ENCODE peak calls at places on chromosomes 3 and 15, in ten cellular contexts. One of them, this sample, is unnamed.

GRCh38 chr15:72532991-72533601 is 59.0 kb downstream of the ARIH1 start:
- DNase-seq in left ventricle myocardium superior: no peak
- DNase-seq in astrocyte of the spinal cord: no peak
- DNase-seq in activated naive CD8-positive, alpha-beta T cell treated with anti-CD3 and anti-CD28 coated beads, Interleukin-2, amount 50 U/mL, for 24 hours: peak; percentile 17
- DNase-seq in anterior cingulate cortex: no peak
- DNase-seq in activated T-cell treated with anti-CD3 and anti-CD28 coated beads, Interleukin-2, amount 50 U/mL, for 48 hours: no peak
- DNase-seq in activated naive CD4-positive, alpha-beta T cell treated with anti-CD3 and anti-CD28 coated beads for 36 hours: peak; percentile 36
- DNase-seq in endothelial cell: peak; percentile 24
- DNase-seq in stimulated activated CD4-positive, alpha-beta T cell treated with anti-CD3 and anti-CD28 coated beads, Interleukin-4, amount 100 ng/mL, for 1 hour: peak; percentile 11
- DNase-seq in osteocyte: no peak
- DNase-seq in this sample: no peak

GRCh38 chr3:127409421-127410136 is 121.7 kb upstream of the PRR20G start:
- DNase-seq in left ventricle myocardium superior: no peak
- DNase-seq in astrocyte of the spinal cord: no peak
- DNase-seq in activated naive CD8-positive, alpha-beta T cell treated with anti-CD3 and anti-CD28 coated beads, Interleukin-2, amount 50 U/mL, for 24 hours: no peak
- DNase-seq in anterior cingulate cortex: no peak
- DNase-seq in activated T-cell treated with anti-CD3 and anti-CD28 coated beads, Interleukin-2, amount 50 U/mL, for 48 hours: no peak
- DNase-seq in activated naive CD4-positive, alpha-beta T cell treated with anti-CD3 and anti-CD28 coated beads for 36 hours: no peak
- DNase-seq in endothelial cell: no peak
- DNase-seq in stimulated activated CD4-positive, alpha-beta T cell treated with anti-CD3 and anti-CD28 coated beads, Interleukin-4, amount 100 ng/mL, for 1 hour: no peak
- DNase-seq in osteocyte: peak; percentile 81
- DNase-seq in this sample: peak; percentile 11

GRCh38 chr3:168250415-168250861 is 154.7 kb upstream of the GOLIM4 start:
- DNase-seq in left ventricle myocardium superior: no peak
- DNase-seq in astrocyte of the spinal cord: peak; percentile 24
- DNase-seq in activated naive CD8-positive, alpha-beta T cell treated with anti-CD3 and anti-CD28 coated beads, Interleukin-2, amount 50 U/mL, for 24 hours: no peak
- DNase-seq in anterior cingulate cortex: no peak
- DNase-seq in activated T-cell treated with anti-CD3 and anti-CD28 coated beads, Interleukin-2, amount 50 U/mL, for 48 hours: no peak
- DNase-seq in activated naive CD4-positive, alpha-beta T cell treated with anti-CD3 and anti-CD28 coated beads for 36 hours: no peak
- DNase-seq in endothelial cell: peak; percentile 4
- DNase-seq in stimulated activated CD4-positive, alpha-beta T cell treated with anti-CD3 and anti-CD28 coated beads, Interleukin-4, amount 100 ng/mL, for 1 hour: no peak
- DNase-seq in osteocyte: no peak
- DNase-seq in this sample: no peak

GRCh38 chr3:159080821-159081220 is 279.0 kb downstream of the MFSD1 start:
- DNase-seq in left ventricle myocardium superior: no peak
- DNase-seq in astrocyte of the spinal cord: no peak
- DNase-seq in activated naive CD8-positive, alpha-beta T cell treated with anti-CD3 and anti-CD28 coated beads, Interleukin-2, amount 50 U/mL, for 24 hours: no peak
- DNase-seq in anterior cingulate cortex: no peak
- DNase-seq in activated T-cell treated with anti-CD3 and anti-CD28 coated beads, Interleukin-2, amount 50 U/mL, for 48 hours: no peak
- DNase-seq in activated naive CD4-positive, alpha-beta T cell treated with anti-CD3 and anti-CD28 coated beads for 36 hours: no peak
- DNase-seq in endothelial cell: no peak
- DNase-seq in stimulated activated CD4-positive, alpha-beta T cell treated with anti-CD3 and anti-CD28 coated beads, Interleukin-4, amount 100 ng/mL, for 1 hour: no peak
- DNase-seq in osteocyte: no peak
- DNase-seq in this sample: no peak

GRCh38 chr3:179949428-179949827 is 87.3 kb downstream of the PEX5L start:
- DNase-seq in left ventricle myocardium superior: no peak
- DNase-seq in astrocyte of the spinal cord: no peak
- DNase-seq in activated naive CD8-positive, alpha-beta T cell treated with anti-CD3 and anti-CD28 coated beads, Interleukin-2, amount 50 U/mL, for 24 hours: no peak
- DNase-seq in anterior cingulate cortex: no peak
- DNase-seq in activated T-cell treated with anti-CD3 and anti-CD28 coated beads, Interleukin-2, amount 50 U/mL, for 48 hours: no peak
- DNase-seq in activated naive CD4-positive, alpha-beta T cell treated with anti-CD3 and anti-CD28 coated beads for 36 hours: no peak
- DNase-seq in endothelial cell: no peak
- DNase-seq in stimulated activated CD4-positive, alpha-beta T cell treated with anti-CD3 and anti-CD28 coated beads, Interleukin-4, amount 100 ng/mL, for 1 hour: no peak
- DNase-seq in osteocyte: no peak
- DNase-seq in this sample: no peak

GRCh38 chr3:183108002-183108449 is 8.7 kb upstream of the MCCC1 start:
- DNase-seq in left ventricle myocardium superior: no peak
- DNase-seq in astrocyte of the spinal cord: no peak
- DNase-seq in activated naive CD8-positive, alpha-beta T cell treated with anti-CD3 and anti-CD28 coated beads, Interleukin-2, amount 50 U/mL, for 24 hours: no peak
- DNase-seq in anterior cingulate cortex: no peak
- DNase-seq in activated T-cell treated with anti-CD3 and anti-CD28 coated beads, Interleukin-2, amount 50 U/mL, for 48 hours: no peak
- DNase-seq in activated naive CD4-positive, alpha-beta T cell treated with anti-CD3 and anti-CD28 coated beads for 36 hours: no peak
- DNase-seq in endothelial cell: no peak
- DNase-seq in stimulated activated CD4-positive, alpha-beta T cell treated with anti-CD3 and anti-CD28 coated beads, Interleukin-4, amount 100 ng/mL, for 1 hour: no peak
- DNase-seq in osteocyte: no peak
- DNase-seq in this sample: no peak

GRCh38 chr3:58299839-58300516 is 6.1 kb upstream of the RPP14 start:
- DNase-seq in left ventricle myocardium superior: no peak
- DNase-seq in astrocyte of the spinal cord: peak; percentile 62
- DNase-seq in activated naive CD8-positive, alpha-beta T cell treated with anti-CD3 and anti-CD28 coated beads, Interleukin-2, amount 50 U/mL, for 24 hours: no peak
- DNase-seq in anterior cingulate cortex: no peak
- DNase-seq in activated T-cell treated with anti-CD3 and anti-CD28 coated beads, Interleukin-2, amount 50 U/mL, for 48 hours: no peak
- DNase-seq in activated naive CD4-positive, alpha-beta T cell treated with anti-CD3 and anti-CD28 coated beads for 36 hours: no peak
- DNase-seq in endothelial cell: no peak
- DNase-seq in stimulated activated CD4-positive, alpha-beta T cell treated with anti-CD3 and anti-CD28 coated beads, Interleukin-4, amount 100 ng/mL, for 1 hour: no peak
- DNase-seq in osteocyte: no peak
- DNase-seq in this sample: no peak

GRCh38 chr15:73799466-73799865 is 46.3 kb upstream of the INSYN1 start:
- DNase-seq in left ventricle myocardium superior: no peak
- DNase-seq in astrocyte of the spinal cord: peak; percentile 26
- DNase-seq in activated naive CD8-positive, alpha-beta T cell treated with anti-CD3 and anti-CD28 coated beads, Interleukin-2, amount 50 U/mL, for 24 hours: no peak
- DNase-seq in anterior cingulate cortex: no peak
- DNase-seq in activated T-cell treated with anti-CD3 and anti-CD28 coated beads, Interleukin-2, amount 50 U/mL, for 48 hours: no peak
- DNase-seq in activated naive CD4-positive, alpha-beta T cell treated with anti-CD3 and anti-CD28 coated beads for 36 hours: no peak
- DNase-seq in endothelial cell: no peak
- DNase-seq in stimulated activated CD4-positive, alpha-beta T cell treated with anti-CD3 and anti-CD28 coated beads, Interleukin-4, amount 100 ng/mL, for 1 hour: no peak
- DNase-seq in osteocyte: no peak
- DNase-seq in this sample: no peak

GRCh38 chr3:138329127-138329983 is at the start of gene NME9:
- DNase-seq in left ventricle myocardium superior: peak; percentile 94
- DNase-seq in astrocyte of the spinal cord: peak; percentile 77
- DNase-seq in activated naive CD8-positive, alpha-beta T cell treated with anti-CD3 and anti-CD28 coated beads, Interleukin-2, amount 50 U/mL, for 24 hours: peak; percentile 87
- DNase-seq in anterior cingulate cortex: peak; percentile 66
- DNase-seq in activated T-cell treated with anti-CD3 and anti-CD28 coated beads, Interleukin-2, amount 50 U/mL, for 48 hours: peak; percentile 87
- DNase-seq in activated naive CD4-positive, alpha-beta T cell treated with anti-CD3 and anti-CD28 coated beads for 36 hours: peak; percentile 92
- DNase-seq in endothelial cell: peak; percentile 94
- DNase-seq in stimulated activated CD4-positive, alpha-beta T cell treated with anti-CD3 and anti-CD28 coated beads, Interleukin-4, amount 100 ng/mL, for 1 hour: peak; percentile 87
- DNase-seq in osteocyte: peak; percentile 88
- DNase-seq in this sample: peak; percentile 96

This sample was measured in upper lobe of left lung.